ENCODE peak calls at places on chromosomes 11 and 22, in eight cellular contexts. One of them, this sample, is unnamed.

GRCh38 chr11:28999620-29000019 is 891.4 kb downstream of the METTL15 start:
- DNase-seq in fibroblast of mammary gland: no peak
- DNase-seq in GM23338: peak
- DNase-seq in suprapubic skin: no peak
- DNase-seq in fibroblast of lung: no peak
- DNase-seq in pancreas: no peak
- DNase-seq in H9: no peak
- DNase-seq in HFFc6: no peak
- DNase-seq in this sample: no peak

GRCh38 chr11:77269484-77270123 is 31.9 kb downstream of the GDPD4 start:
- DNase-seq in fibroblast of mammary gland: peak
- DNase-seq in GM23338: no peak
- DNase-seq in suprapubic skin: no peak
- DNase-seq in fibroblast of lung: peak
- DNase-seq in pancreas: no peak
- DNase-seq in H9: no peak
- DNase-seq in HFFc6: peak
- DNase-seq in this sample: no peak

GRCh38 chr11:64500176-64501013 is 90.6 kb upstream of the SLC22A12 start:
- DNase-seq in fibroblast of mammary gland: peak
- DNase-seq in GM23338: no peak
- DNase-seq in suprapubic skin: peak
- DNase-seq in fibroblast of lung: no peak
- DNase-seq in pancreas: no peak
- DNase-seq in H9: no peak
- DNase-seq in HFFc6: no peak
- DNase-seq in this sample: no peak

GRCh38 chr11:103091024-103091423 is 936 bp downstream of the DCUN1D5 start:
- DNase-seq in fibroblast of mammary gland: no peak
- DNase-seq in GM23338: peak
- DNase-seq in suprapubic skin: no peak
- DNase-seq in fibroblast of lung: no peak
- DNase-seq in pancreas: no peak
- DNase-seq in H9: no peak
- DNase-seq in HFFc6: no peak
- DNase-seq in this sample: no peak

GRCh38 chr22:46096051-46096450 is 54.3 kb upstream of the PPARA start:
- DNase-seq in fibroblast of mammary gland: no peak
- DNase-seq in GM23338: no peak
- DNase-seq in suprapubic skin: no peak
- DNase-seq in fibroblast of lung: no peak
- DNase-seq in pancreas: no peak
- DNase-seq in H9: no peak
- DNase-seq in HFFc6: no peak
- DNase-seq in this sample: no peak

GRCh38 chr11:88059326-88059725 is 115.9 kb downstream of the RAB38 start:
- DNase-seq in fibroblast of mammary gland: peak
- DNase-seq in GM23338: no peak
- DNase-seq in suprapubic skin: no peak
- DNase-seq in fibroblast of lung: no peak
- DNase-seq in pancreas: no peak
- DNase-seq in H9: no peak
- DNase-seq in HFFc6: no peak
- DNase-seq in this sample: no peak

GRCh38 chr22:16965083-16965482 is 42.9 kb downstream of the GAB4 start:
- DNase-seq in fibroblast of mammary gland: no peak
- DNase-seq in GM23338: no peak
- DNase-seq in suprapubic skin: no peak
- DNase-seq in fibroblast of lung: no peak
- DNase-seq in pancreas: no peak
- DNase-seq in H9: no peak
- DNase-seq in HFFc6: no peak
- DNase-seq in this sample: no peak

GRCh38 chr11:16612801-16613400 is 125.5 kb upstream of the C11orf58 start:
- DNase-seq in fibroblast of mammary gland: no peak
- DNase-seq in GM23338: peak
- DNase-seq in suprapubic skin: no peak
- DNase-seq in fibroblast of lung: peak
- DNase-seq in pancreas: no peak
- DNase-seq in H9: peak
- DNase-seq in HFFc6: no peak
- DNase-seq in this sample: no peak

GRCh38 chr22:30234786-30235470 is 11.6 kb downstream of the LIF start:
- DNase-seq in fibroblast of mammary gland: no peak
- DNase-seq in GM23338: no peak
- DNase-seq in suprapubic skin: no peak
- DNase-seq in fibroblast of lung: peak
- DNase-seq in pancreas: no peak
- DNase-seq in H9: no peak
- DNase-seq in HFFc6: peak
- DNase-seq in this sample: no peak

GRCh38 chr11:66470015-66470414 is 3.3 kb downstream of the PELI3 start:
- DNase-seq in fibroblast of mammary gland: no peak
- DNase-seq in GM23338: peak
- DNase-seq in suprapubic skin: no peak
- DNase-seq in fibroblast of lung: no peak
- DNase-seq in pancreas: no peak
- DNase-seq in H9: peak
- DNase-seq in HFFc6: no peak
- DNase-seq in this sample: no peak

GRCh38 chr11:12168114-12168513 is 57.7 kb downstream of the MICAL2 start:
- DNase-seq in fibroblast of mammary gland: no peak
- DNase-seq in GM23338: no peak
- DNase-seq in suprapubic skin: no peak
- DNase-seq in fibroblast of lung: no peak
- DNase-seq in pancreas: no peak
- DNase-seq in H9: no peak
- DNase-seq in HFFc6: no peak
- DNase-seq in this sample: no peak

GRCh38 chr11:95788921-95789505 is 569 bp downstream of the FAM76B start:
- DNase-seq in fibroblast of mammary gland: peak
- DNase-seq in GM23338: peak
- DNase-seq in suprapubic skin: no peak
- DNase-seq in fibroblast of lung: peak
- DNase-seq in pancreas: no peak
- DNase-seq in H9: peak
- DNase-seq in HFFc6: peak
- DNase-seq in this sample: peak

GRCh38 chr11:130213143-130213978 is 53.8 kb downstream of the ST14 start:
- DNase-seq in fibroblast of mammary gland: peak
- DNase-seq in GM23338: peak
- DNase-seq in suprapubic skin: peak
- DNase-seq in fibroblast of lung: peak
- DNase-seq in pancreas: peak
- DNase-seq in H9: peak
- DNase-seq in HFFc6: no peak
- DNase-seq in this sample: peak

GRCh38 chr11:119491753-119492455 is 68.9 kb upstream of the THY1 start:
- DNase-seq in fibroblast of mammary gland: peak
- DNase-seq in GM23338: peak
- DNase-seq in suprapubic skin: no peak
- DNase-seq in fibroblast of lung: peak
- DNase-seq in pancreas: no peak
- DNase-seq in H9: no peak
- DNase-seq in HFFc6: peak
- DNase-seq in this sample: no peak
- TF ChIP-seq CTCF in fibroblast of mammary gland: peak
- TF ChIP-seq CTCF in GM23338: peak
- TF ChIP-seq CTCF in suprapubic skin: no peak
- TF ChIP-seq CTCF in fibroblast of lung: peak
- TF ChIP-seq CTCF in pancreas: no peak
- TF ChIP-seq CTCF in H9: peak
- TF ChIP-seq CTCF in HFFc6: peak
- TF ChIP-seq CTCF in this sample: peak

DNA sequence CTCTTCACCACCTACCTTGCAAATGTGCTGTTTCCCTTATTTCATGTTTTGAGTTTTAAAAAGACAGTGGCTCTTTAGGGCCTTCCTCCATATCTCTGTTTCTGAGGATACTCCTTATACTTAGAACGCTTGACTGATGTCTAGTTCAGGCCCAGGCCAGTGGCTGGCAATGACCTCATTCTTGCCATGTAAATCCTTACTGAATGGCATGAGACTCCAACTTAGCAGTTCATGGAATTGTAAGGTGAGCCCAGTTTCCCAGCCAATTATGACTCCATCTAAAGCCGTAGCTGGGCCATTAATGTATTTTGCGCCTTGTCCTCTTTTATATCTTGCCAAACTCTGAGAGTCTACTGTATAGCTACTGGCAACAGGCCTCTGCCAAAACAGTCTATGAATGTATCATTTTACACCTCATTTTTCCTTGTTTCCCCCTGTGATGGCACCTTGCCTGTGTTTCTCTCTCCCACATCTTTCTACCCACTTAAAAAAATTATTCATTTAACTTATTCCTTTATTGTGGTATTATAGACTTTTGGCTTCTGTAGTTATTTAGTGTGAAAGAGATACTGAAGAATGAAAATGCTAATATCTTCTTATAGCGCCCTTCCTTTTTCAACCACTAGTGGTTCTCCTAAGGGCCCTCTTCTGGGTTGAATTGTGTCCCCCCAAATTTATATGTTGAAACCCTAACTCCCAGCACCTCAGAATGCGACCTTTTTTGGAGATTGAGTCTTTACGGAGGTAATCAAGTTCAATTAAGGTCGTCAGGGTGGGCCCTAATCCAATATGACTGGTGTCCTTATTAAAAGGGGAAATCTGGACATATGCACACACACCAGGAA is 67.4 kb downstream of the ZNRF3 start:
- DNase-seq in fibroblast of mammary gland: no peak
- DNase-seq in GM23338: no peak
- DNase-seq in suprapubic skin: no peak
- DNase-seq in fibroblast of lung: no peak
- DNase-seq in pancreas: no peak
- DNase-seq in H9: no peak
- DNase-seq in HFFc6: no peak
- DNase-seq in this sample: no peak
- TF ChIP-seq CTCF in fibroblast of mammary gland: no peak
- TF ChIP-seq CTCF in GM23338: peak
- TF ChIP-seq CTCF in suprapubic skin: no peak
- TF ChIP-seq CTCF in fibroblast of lung: no peak
- TF ChIP-seq CTCF in pancreas: no peak
- TF ChIP-seq CTCF in H9: peak
- TF ChIP-seq CTCF in HFFc6: peak
- TF ChIP-seq CTCF in this sample: no peak

DNA sequence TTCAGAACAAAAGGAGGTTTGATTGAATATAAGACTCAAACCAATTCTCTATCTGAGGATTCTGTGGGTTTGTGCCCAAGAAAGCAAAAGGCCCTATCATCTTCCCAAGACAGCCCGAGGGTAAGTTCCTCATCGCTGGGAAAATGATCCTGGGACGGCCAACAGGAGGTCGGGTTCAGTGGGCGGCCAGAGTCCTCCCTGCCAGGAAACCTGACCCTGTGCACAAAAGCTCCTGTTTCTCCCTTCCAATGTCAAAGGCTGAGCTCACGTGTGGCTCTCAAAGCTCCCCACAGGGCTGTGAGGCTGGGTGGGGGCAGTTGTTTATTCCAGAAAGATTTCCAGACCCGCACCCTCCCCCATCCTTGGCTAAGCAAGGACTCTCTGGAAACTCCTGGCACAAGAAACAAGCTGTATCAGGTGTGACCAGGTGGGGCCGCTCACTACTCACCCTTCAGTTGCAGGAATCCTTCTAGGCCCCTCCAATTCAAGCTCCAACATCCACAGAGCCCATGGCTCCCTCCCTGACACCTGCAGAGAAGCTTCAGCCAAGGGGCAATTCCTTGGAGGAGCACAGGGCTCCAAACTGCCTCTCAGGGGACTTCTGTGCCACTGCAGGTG is 131.9 kb downstream of the SHANK2 start:
- DNase-seq in fibroblast of mammary gland: peak
- DNase-seq in GM23338: peak
- DNase-seq in suprapubic skin: no peak
- DNase-seq in fibroblast of lung: peak
- DNase-seq in pancreas: no peak
- DNase-seq in H9: peak
- DNase-seq in HFFc6: peak
- DNase-seq in this sample: no peak
- TF ChIP-seq CTCF in fibroblast of mammary gland: peak
- TF ChIP-seq CTCF in GM23338: peak
- TF ChIP-seq CTCF in suprapubic skin: no peak
- TF ChIP-seq CTCF in fibroblast of lung: no peak
- TF ChIP-seq CTCF in pancreas: no peak
- TF ChIP-seq CTCF in H9: peak
- TF ChIP-seq CTCF in HFFc6: no peak
- TF ChIP-seq CTCF in this sample: peak

GRCh38 chr11:37858398-37858797 is 1260.4 kb upstream of the RAG2 start:
- DNase-seq in fibroblast of mammary gland: no peak
- DNase-seq in GM23338: no peak
- DNase-seq in suprapubic skin: no peak
- DNase-seq in fibroblast of lung: no peak
- DNase-seq in pancreas: no peak
- DNase-seq in H9: no peak
- DNase-seq in HFFc6: no peak
- DNase-seq in this sample: no peak
- TF ChIP-seq CTCF in fibroblast of mammary gland: peak
- TF ChIP-seq CTCF in GM23338: peak
- TF ChIP-seq CTCF in suprapubic skin: no peak
- TF ChIP-seq CTCF in fibroblast of lung: no peak
- TF ChIP-seq CTCF in pancreas: no peak
- TF ChIP-seq CTCF in H9: peak
- TF ChIP-seq CTCF in HFFc6: peak
- TF ChIP-seq CTCF in this sample: peak